ENCODE peak calls at places on chromosome 19, in eight cellular contexts. J is choroid plexus epithelial cell; H is thyroid gland; C is BJ; W is activated CD8-positive, alpha-beta memory T cell treated with anti-CD3 and anti-CD28 coated beads, Interleukin-2, amount 10 ng/mL, durations not matched to agents 7 days and 5 days; L is uterus; I is DMS153; V is NCI-H1092 treated with DMSO at 0.1 percent for 48 hours. U is an unnamed sample.

GRCh38 chr19:16373079-16373478 is 48.5 kb downstream of the KLF2 start:
- DNase-seq in J (no peak), H (no peak), C (no peak), W (no peak), L (no peak), I (no peak), V (no peak), U (no peak)

GRCh38 chr19:46925548-46925950 is 64.8 kb downstream of the ARHGAP35 start:
- DNase-seq in J (no peak), H (no peak), C (no peak), W (no peak), L (no peak), I (no peak), V (no peak), U (no peak)

GRCh38 chr19:14505488-14506239 is 9.7 kb upstream of the GIPC1 start:
- DNase-seq in J (peak; percentile 76), H (peak; percentile 61), C (peak; percentile 64), W (peak; percentile 82), L (no peak), I (peak; percentile 13), V (peak; percentile 11), U (peak; percentile 26)

GRCh38 chr19:46741447-46741846 is 4.4 kb upstream of the FKRP start:
- DNase-seq in J (no peak), H (no peak), C (no peak), W (no peak), L (no peak), I (no peak), V (no peak), U (no peak)

GRCh38 chr19:48818234-48818823 is 7.5 kb upstream of the BCAT2 start:
- DNase-seq in J (no peak), H (no peak), C (no peak), W (no peak), L (no peak), I (peak; percentile 96), V (peak; percentile 72), U (peak; percentile 93)

GRCh38 chr19:10747271-10747670 is 29.4 kb downstream of the DNM2 start:
- DNase-seq in J (no peak), H (no peak), C (no peak), W (no peak), L (no peak), I (no peak), V (no peak), U (no peak)

GRCh38 chr19:44800461-44800860 is 8.4 kb upstream of the BCAM start:
- DNase-seq in J (peak; percentile 79), H (peak; percentile 89), C (no peak), W (peak; percentile 90), L (peak; percentile 86), I (peak; percentile 53), V (peak; percentile 49), U (peak; percentile 62)

GRCh38 chr19:43784251-43784980 is 3.6 kb upstream of the KCNN4 start:
- DNase-seq in J (peak; percentile 72), H (no peak), C (no peak), W (peak; percentile 79), L (no peak), I (no peak), V (no peak), U (no peak)

GRCh38 chr19:49930483-49931011 is 1.2 kb upstream of the NUP62 start:
- DNase-seq in J (no peak), H (no peak), C (no peak), W (no peak), L (peak; percentile 57), I (no peak), V (no peak), U (no peak)

GRCh38 chr19:342801-343421 is 1.7 kb downstream of the MIER2 start:
- DNase-seq in J (peak; percentile 88), H (peak; percentile 12), C (peak; percentile 35), W (no peak), L (peak; percentile 72), I (no peak), V (no peak), U (no peak)

GRCh38 chr19:7224205-7224833 is 69.9 kb downstream of the INSR start:
- DNase-seq in J (peak; percentile 39), H (peak; percentile 79), C (no peak), W (no peak), L (peak; percentile 73), I (peak; percentile 43), V (peak; percentile 79), U (peak; percentile 53)

GRCh38 chr19:17105548-17105947 is 30.0 kb downstream of the MYO9B start:
- DNase-seq in J (no peak), H (no peak), C (no peak), W (no peak), L (no peak), I (no peak), V (no peak), U (no peak)

GRCh38 chr19:42465827-42466280 is 23.1 kb upstream of the CXCL17 start:
- DNase-seq in J (no peak), H (no peak), C (no peak), W (no peak), L (no peak), I (no peak), V (no peak), U (no peak)

GRCh38 chr19:8573316-8573715 is 3.9 kb downstream of the MYO1F start:
- DNase-seq in J (no peak), H (no peak), C (no peak), W (no peak), L (no peak), I (no peak), V (no peak), U (no peak)

GRCh38 chr19:19486343-19487076 is 28.8 kb downstream of the TSSK6 start:
- DNase-seq in J (no peak), H (no peak), C (no peak), W (no peak), L (no peak), I (no peak), V (no peak), U (no peak)

GRCh38 chr19:41957838-41958366 is 1.2 kb downstream of the RABAC1 start:
- DNase-seq in J (peak; percentile 90), H (peak; percentile 88), C (peak; percentile 26), W (peak; percentile 74), L (peak; percentile 59), I (peak; percentile 75), V (peak; percentile 74), U (peak; percentile 62)

GRCh38 chr19:27971071-27971470 is 1241.9 kb downstream of the UQCRFS1 start:
- DNase-seq in J (peak; percentile 14), H (no peak), C (no peak), W (no peak), L (no peak), I (no peak), V (no peak), U (no peak)

GRCh38 chr19:33446918-33447293 is 73.4 kb downstream of the CEBPG start:
- DNase-seq in J (no peak), H (no peak), C (no peak), W (no peak), L (no peak), I (no peak), V (no peak), U (no peak)

GRCh38 chr19:47511681-47512080 is 3.2 kb downstream of the NAPA start:
- DNase-seq in J (peak; percentile 61), H (no peak), C (no peak), W (no peak), L (peak; percentile 81), I (no peak), V (no peak), U (no peak)

GRCh38 chr19:30686252-30686762 is 314.1 kb downstream of the ZNF536 start:
- DNase-seq in J (peak; percentile 22), H (no peak), C (no peak), W (no peak), L (no peak), I (no peak), V (no peak), U (no peak)

GRCh38 chr19:10797541-10798256 is 38.3 kb downstream of the TMED1 start:
- DNase-seq in J (peak; percentile 29), H (no peak), C (no peak), W (peak; percentile 97), L (no peak), I (no peak), V (no peak), U (no peak)

GRCh38 chr19:10419200-10419645 is 1.1 kb upstream of the PDE4A start:
- DNase-seq in J (no peak), H (no peak), C (no peak), W (no peak), L (no peak), I (no peak), V (no peak), U (no peak)

GRCh38 chr19:29579308-29579910 is 26.7 kb upstream of the POP4 start:
- DNase-seq in J (no peak), H (no peak), C (no peak), W (no peak), L (no peak), I (no peak), V (no peak), U (no peak)

GRCh38 chr19:58319241-58319640 is 7.6 kb upstream of the ZSCAN22 start:
- DNase-seq in J (no peak), H (no peak), C (no peak), W (no peak), L (no peak), I (no peak), V (no peak), U (no peak)

GRCh38 chr19:46383846-46384245 is 29.5 kb downstream of the CCDC8 start:
- DNase-seq in J (no peak), H (no peak), C (no peak), W (no peak), L (no peak), I (no peak), V (no peak), U (no peak)

GRCh38 chr19:6226444-6227155 is 53.2 kb downstream of the MLLT1 start:
- DNase-seq in J (no peak), H (no peak), C (no peak), W (no peak), L (no peak), I (no peak), V (no peak), U (no peak)

GRCh38 chr19:48799358-48800300 is 11.2 kb downstream of the BCAT2 start:
- DNase-seq in J (peak; percentile 15), H (no peak), C (no peak), W (no peak), L (no peak), I (no peak), V (no peak), U (no peak)

GRCh38 chr19:54190942-54191670 is at the start of gene TSEN34:
- DNase-seq in J (peak; percentile 84), H (peak; percentile 89), C (peak; percentile 31), W (peak; percentile 91), L (peak; percentile 52), I (peak; percentile 79), V (peak; percentile 83), U (peak; percentile 81)

GRCh38 chr19:20928371-20928770 is 5.3 kb downstream of the ZNF85 start:
- DNase-seq in J (peak; percentile 70), H (no peak), C (peak; percentile 8), W (no peak), L (no peak), I (no peak), V (no peak), U (no peak)

GRCh38 chr19:35863018-35863417 is 5.4 kb upstream of the APLP1 start:
- DNase-seq in J (no peak), H (no peak), C (no peak), W (no peak), L (no peak), I (no peak), V (no peak), U (no peak)

U was measured in NCI-H345.